ENCODE peak calls at places on chromosomes 16 and 17, in nine cellular contexts. One of them, this sample, is unnamed.

GRCh38 chr17:20189322-20189721 is 180.2 kb downstream of the SPECC1 start:
- DNase-seq in choroid plexus epithelial cell: no peak
- DNase-seq in SK-N-SH: no peak
- DNase-seq in ovary: no peak
- DNase-seq in astrocyte of the cerebellum: no peak
- DNase-seq in prostate gland: no peak
- DNase-seq in HFF-Myc: no peak
- DNase-seq in fibroblast of lung: peak
- DNase-seq in lower leg skin: no peak
- DNase-seq in this sample: peak

GRCh38 chr16:22955461-22956145 is 141.6 kb downstream of the HS3ST2 start:
- DNase-seq in fibroblast of lung: no peak
- DNase-seq in lower leg skin: peak
- DNase-seq in ovary: no peak
- DNase-seq in choroid plexus epithelial cell: no peak
- DNase-seq in SK-N-SH: peak
- DNase-seq in astrocyte of the cerebellum: no peak
- DNase-seq in prostate gland: no peak
- DNase-seq in HFF-Myc: no peak
- DNase-seq in this sample: no peak

GRCh38 chr17:42287305-42288077 is 807 bp upstream of the STAT5A start:
- DNase-seq in choroid plexus epithelial cell: no peak
- DNase-seq in SK-N-SH: peak
- DNase-seq in fibroblast of lung: no peak
- DNase-seq in prostate gland: no peak
- DNase-seq in ovary: peak
- DNase-seq in HFF-Myc: no peak
- DNase-seq in lower leg skin: no peak
- DNase-seq in astrocyte of the cerebellum: no peak
- DNase-seq in this sample: no peak

GRCh38 chr16:72312862-72313261 is 140.9 kb upstream of the PMFBP1 start:
- DNase-seq in HFF-Myc: peak
- DNase-seq in SK-N-SH: no peak
- DNase-seq in ovary: no peak
- DNase-seq in lower leg skin: no peak
- DNase-seq in astrocyte of the cerebellum: no peak
- DNase-seq in prostate gland: no peak
- DNase-seq in choroid plexus epithelial cell: peak
- DNase-seq in fibroblast of lung: peak
- DNase-seq in this sample: peak

GRCh38 chr16:3842994-3843393 is 37.5 kb downstream of the CREBBP start:
- DNase-seq in choroid plexus epithelial cell: peak
- DNase-seq in SK-N-SH: peak
- DNase-seq in prostate gland: no peak
- DNase-seq in astrocyte of the cerebellum: no peak
- DNase-seq in lower leg skin: no peak
- DNase-seq in fibroblast of lung: no peak
- DNase-seq in HFF-Myc: no peak
- DNase-seq in ovary: no peak
- DNase-seq in this sample: peak

GRCh38 chr17:27577124-27577761 is 53.7 kb upstream of the LGALS9 start:
- DNase-seq in lower leg skin: no peak
- DNase-seq in HFF-Myc: no peak
- DNase-seq in fibroblast of lung: peak
- DNase-seq in ovary: no peak
- DNase-seq in SK-N-SH: peak
- DNase-seq in prostate gland: no peak
- DNase-seq in astrocyte of the cerebellum: no peak
- DNase-seq in choroid plexus epithelial cell: peak
- DNase-seq in this sample: peak

GRCh38 chr17:17200831-17201230 is 5.3 kb downstream of the PLD6 start:
- DNase-seq in choroid plexus epithelial cell: peak
- DNase-seq in lower leg skin: no peak
- DNase-seq in prostate gland: no peak
- DNase-seq in fibroblast of lung: no peak
- DNase-seq in astrocyte of the cerebellum: no peak
- DNase-seq in ovary: peak
- DNase-seq in HFF-Myc: no peak
- DNase-seq in SK-N-SH: no peak
- DNase-seq in this sample: no peak

GRCh38 chr17:75514299-75515228 is 773 bp downstream of the CASKIN2 start:
- DNase-seq in astrocyte of the cerebellum: no peak
- DNase-seq in lower leg skin: no peak
- DNase-seq in fibroblast of lung: peak
- DNase-seq in HFF-Myc: no peak
- DNase-seq in SK-N-SH: peak
- DNase-seq in ovary: peak
- DNase-seq in choroid plexus epithelial cell: no peak
- DNase-seq in prostate gland: peak
- DNase-seq in this sample: no peak

GRCh38 chr16:8370374-8371015 is 219.8 kb downstream of the TMEM114 start:
- DNase-seq in choroid plexus epithelial cell: peak
- DNase-seq in astrocyte of the cerebellum: no peak
- DNase-seq in SK-N-SH: no peak
- DNase-seq in HFF-Myc: no peak
- DNase-seq in ovary: no peak
- DNase-seq in lower leg skin: no peak
- DNase-seq in prostate gland: no peak
- DNase-seq in fibroblast of lung: peak
- DNase-seq in this sample: no peak

DNA sequence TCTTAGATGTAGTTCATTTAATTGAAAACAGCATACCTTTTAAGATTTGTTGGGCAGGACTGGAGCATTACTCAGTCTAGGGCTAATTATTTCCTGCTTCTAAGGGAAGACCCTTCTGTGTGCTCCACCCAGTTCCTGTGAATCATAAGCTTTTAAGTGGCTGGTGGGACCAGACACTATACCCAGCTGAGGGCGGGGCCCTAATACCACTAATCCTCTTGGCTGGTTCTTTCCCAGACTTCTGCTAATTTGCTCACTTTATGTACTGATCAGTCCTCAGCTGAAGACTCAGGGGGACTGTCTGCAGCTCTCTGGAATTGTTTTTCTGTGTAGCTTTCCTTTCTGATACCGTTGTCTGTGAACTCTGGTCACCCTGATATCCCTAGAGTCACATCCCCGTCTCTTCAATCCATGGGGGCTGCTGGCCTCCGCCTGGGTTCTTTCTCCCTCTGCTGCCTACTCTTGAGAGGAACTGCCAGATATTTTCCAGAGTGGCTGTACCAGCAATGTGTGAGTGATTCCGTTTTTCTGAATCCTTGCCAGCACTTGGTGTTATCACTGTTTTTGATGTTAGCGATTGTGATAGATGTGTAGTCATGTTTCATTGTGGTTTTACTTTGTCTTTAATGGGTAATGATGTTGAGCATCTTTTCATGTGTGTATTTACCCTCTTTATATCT is 35.1 kb downstream of the MFSD11 start:
- DNase-seq in astrocyte of the cerebellum: no peak
- DNase-seq in prostate gland: no peak
- DNase-seq in lower leg skin: peak
- DNase-seq in fibroblast of lung: peak
- DNase-seq in choroid plexus epithelial cell: peak
- DNase-seq in ovary: no peak
- DNase-seq in SK-N-SH: peak
- DNase-seq in HFF-Myc: peak
- DNase-seq in this sample: peak
- TF ChIP-seq CTCF in astrocyte of the cerebellum: no peak
- TF ChIP-seq CTCF in prostate gland: no peak
- TF ChIP-seq CTCF in lower leg skin: no peak
- TF ChIP-seq CTCF in fibroblast of lung: no peak
- TF ChIP-seq CTCF in choroid plexus epithelial cell: peak
- TF ChIP-seq CTCF in ovary: no peak
- TF ChIP-seq CTCF in SK-N-SH: peak
- TF ChIP-seq CTCF in HFF-Myc: no peak
- TF ChIP-seq CTCF in this sample: no peak

GRCh38 chr16:82761858-82762257 is 135.1 kb downstream of the CDH13 start:
- DNase-seq in lower leg skin: no peak
- DNase-seq in fibroblast of lung: peak
- DNase-seq in astrocyte of the cerebellum: no peak
- DNase-seq in ovary: no peak
- DNase-seq in choroid plexus epithelial cell: peak
- DNase-seq in SK-N-SH: no peak
- DNase-seq in HFF-Myc: no peak
- DNase-seq in prostate gland: no peak
- DNase-seq in this sample: peak
- H3K4me3 ChIP-seq in lower leg skin: no peak
- H3K4me3 ChIP-seq in fibroblast of lung: peak
- H3K4me3 ChIP-seq in astrocyte of the cerebellum: no peak
- H3K4me3 ChIP-seq in ovary: peak
- H3K4me3 ChIP-seq in choroid plexus epithelial cell: peak
- H3K4me3 ChIP-seq in SK-N-SH: peak
- H3K4me3 ChIP-seq in HFF-Myc: no peak
- H3K4me3 ChIP-seq in prostate gland: no peak
- H3K4me3 ChIP-seq in this sample: peak

DNA sequence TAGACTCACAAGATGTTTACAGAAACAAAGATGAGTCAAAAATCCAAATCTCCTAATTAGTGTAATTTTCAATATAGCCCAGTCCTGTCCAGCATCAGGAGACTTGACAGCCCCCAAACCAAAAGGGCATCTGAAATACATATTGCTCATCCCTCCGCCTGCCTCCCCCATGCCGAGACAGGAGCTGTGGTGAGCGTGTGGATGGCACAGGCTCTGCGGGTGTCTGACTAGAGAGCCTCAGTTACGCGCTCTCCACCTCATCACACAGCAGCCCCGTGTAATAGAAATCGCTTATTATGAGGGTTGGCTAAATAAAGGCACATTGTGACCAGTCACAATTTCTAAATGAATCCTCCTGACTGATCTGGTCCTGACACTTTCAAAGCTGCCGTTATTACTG is 43.1 kb upstream of the CBLN1 start:
- DNase-seq in prostate gland: no peak
- DNase-seq in lower leg skin: no peak
- DNase-seq in ovary: no peak
- DNase-seq in choroid plexus epithelial cell: no peak
- DNase-seq in HFF-Myc: no peak
- DNase-seq in SK-N-SH: no peak
- DNase-seq in fibroblast of lung: no peak
- DNase-seq in astrocyte of the cerebellum: no peak
- DNase-seq in this sample: no peak
- TF ChIP-seq CTCF in prostate gland: no peak
- TF ChIP-seq CTCF in lower leg skin: no peak
- TF ChIP-seq CTCF in ovary: no peak
- TF ChIP-seq CTCF in choroid plexus epithelial cell: no peak
- TF ChIP-seq CTCF in HFF-Myc: no peak
- TF ChIP-seq CTCF in SK-N-SH: no peak
- TF ChIP-seq CTCF in fibroblast of lung: no peak
- TF ChIP-seq CTCF in astrocyte of the cerebellum: no peak
- TF ChIP-seq CTCF in this sample: no peak

GRCh38 chr16:89289428-89290395 is 72.2 kb downstream of the ZNF778 start:
- DNase-seq in astrocyte of the cerebellum: peak
- DNase-seq in lower leg skin: no peak
- DNase-seq in choroid plexus epithelial cell: peak
- DNase-seq in fibroblast of lung: peak
- DNase-seq in HFF-Myc: peak
- DNase-seq in prostate gland: peak
- DNase-seq in SK-N-SH: peak
- DNase-seq in ovary: peak
- DNase-seq in this sample: peak

GRCh38 chr16:89287777-89288576 is 70.5 kb downstream of the ZNF778 start:
- DNase-seq in astrocyte of the cerebellum: no peak
- DNase-seq in HFF-Myc: no peak
- DNase-seq in ovary: no peak
- DNase-seq in fibroblast of lung: no peak
- DNase-seq in SK-N-SH: no peak
- DNase-seq in prostate gland: no peak
- DNase-seq in choroid plexus epithelial cell: no peak
- DNase-seq in lower leg skin: no peak
- DNase-seq in this sample: no peak

GRCh38 chr16:89290472-89290871 is 73.0 kb downstream of the ZNF778 start:
- DNase-seq in lower leg skin: no peak
- DNase-seq in astrocyte of the cerebellum: no peak
- DNase-seq in SK-N-SH: no peak
- DNase-seq in choroid plexus epithelial cell: no peak
- DNase-seq in HFF-Myc: no peak
- DNase-seq in fibroblast of lung: no peak
- DNase-seq in ovary: no peak
- DNase-seq in prostate gland: no peak
- DNase-seq in this sample: no peak

GRCh38 chr16:89288966-89289365 is 71.5 kb downstream of the ZNF778 start:
- DNase-seq in fibroblast of lung: no peak
- DNase-seq in choroid plexus epithelial cell: no peak
- DNase-seq in ovary: no peak
- DNase-seq in astrocyte of the cerebellum: no peak
- DNase-seq in SK-N-SH: no peak
- DNase-seq in prostate gland: no peak
- DNase-seq in lower leg skin: no peak
- DNase-seq in HFF-Myc: no peak
- DNase-seq in this sample: no peak

DNA sequence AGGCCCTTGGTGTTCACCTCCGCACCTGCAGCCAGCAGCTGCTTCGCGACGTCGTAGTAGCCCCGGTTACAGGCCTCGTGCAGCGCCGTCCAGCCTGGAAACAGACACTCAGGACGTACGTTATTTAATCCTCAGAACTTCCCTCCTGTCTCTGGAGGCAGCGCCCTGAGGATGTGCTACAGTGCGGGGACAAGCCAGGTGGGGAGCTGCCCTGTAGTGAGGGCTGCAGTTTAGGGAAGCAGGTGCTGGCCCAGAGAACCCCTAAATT is 71.0 kb downstream of the ZNF778 start:
- DNase-seq in SK-N-SH: no peak
- DNase-seq in ovary: no peak
- DNase-seq in lower leg skin: no peak
- DNase-seq in prostate gland: no peak
- DNase-seq in choroid plexus epithelial cell: no peak
- DNase-seq in HFF-Myc: no peak
- DNase-seq in astrocyte of the cerebellum: no peak
- DNase-seq in fibroblast of lung: no peak
- DNase-seq in this sample: no peak
- H3K4me3 ChIP-seq in SK-N-SH: no peak
- H3K4me3 ChIP-seq in ovary: no peak
- H3K4me3 ChIP-seq in lower leg skin: no peak
- H3K4me3 ChIP-seq in prostate gland: no peak
- H3K4me3 ChIP-seq in choroid plexus epithelial cell: no peak
- H3K4me3 ChIP-seq in HFF-Myc: no peak
- H3K4me3 ChIP-seq in astrocyte of the cerebellum: no peak
- H3K4me3 ChIP-seq in fibroblast of lung: no peak
- H3K4me3 ChIP-seq in this sample: no peak

GRCh38 chr16:52357711-52358110 is 189.2 kb downstream of the TOX3 start:
- DNase-seq in prostate gland: no peak
- DNase-seq in lower leg skin: no peak
- DNase-seq in astrocyte of the cerebellum: no peak
- DNase-seq in SK-N-SH: no peak
- DNase-seq in fibroblast of lung: no peak
- DNase-seq in ovary: no peak
- DNase-seq in choroid plexus epithelial cell: no peak
- DNase-seq in HFF-Myc: no peak
- DNase-seq in this sample: no peak
- TF ChIP-seq CTCF in prostate gland: no peak
- TF ChIP-seq CTCF in lower leg skin: no peak
- TF ChIP-seq CTCF in astrocyte of the cerebellum: no peak
- TF ChIP-seq CTCF in SK-N-SH: no peak
- TF ChIP-seq CTCF in fibroblast of lung: no peak
- TF ChIP-seq CTCF in ovary: no peak
- TF ChIP-seq CTCF in choroid plexus epithelial cell: no peak
- TF ChIP-seq CTCF in HFF-Myc: no peak
- TF ChIP-seq CTCF in this sample: no peak